ENCODE peak calls at places on chromosomes 3 and 15, in nine cellular contexts. B is ACHN; H is neural crest cell; F is choroid plexus epithelial cell; I is suprapubic skin; U is thoracic aorta; Q is AG08395; Z is NCI-H69; R is activated naive CD4-positive, alpha-beta T cell treated with anti-CD3 and anti-CD28 coated beads, Interleukin-2, amount 10 ng/mL, durations not matched to agents 7 days and 5 days. P is an unnamed sample.

GRCh38 chr15:79058260-79058850 is 32.2 kb downstream of the RASGRF1 start:
- DNase-seq in B (no peak), H (no peak), F (no peak), I (no peak), U (no peak), Q (no peak), Z (no peak), R (no peak), P (no peak)

GRCh38 chr3:35078780-35079179 is 560.5 kb upstream of the ARPP21 start:
- DNase-seq in B (no peak), H (no peak), F (no peak), I (no peak), U (no peak), Q (no peak), Z (no peak), R (no peak), P (no peak)

GRCh38 chr15:74789741-74790079 is 7.8 kb downstream of the CSK start:
- DNase-seq in B (no peak), H (no peak), F (no peak), I (no peak), U (no peak), Q (no peak), Z (no peak), R (no peak), P (no peak)

GRCh38 chr3:126986001-126986400 is 3.1 kb downstream of the PLXNA1 start:
- DNase-seq in B (no peak), H (no peak), F (peak), I (no peak), U (no peak), Q (no peak), Z (peak), R (no peak), P (no peak)

GRCh38 chr15:91376016-91376415 is 276.0 kb downstream of the SV2B start:
- DNase-seq in B (no peak), H (no peak), F (no peak), I (no peak), U (no peak), Q (no peak), Z (no peak), R (no peak), P (no peak)

GRCh38 chr15:78979456-78980320 is 34.8 kb upstream of the CTSH start:
- DNase-seq in B (peak), H (peak), F (peak), I (no peak), U (no peak), Q (peak), Z (peak), R (peak), P (peak)

GRCh38 chr15:82044373-82045178 is 1.2 kb downstream of the MEX3B start:
- DNase-seq in B (peak), H (peak), F (peak), I (peak), U (no peak), Q (peak), Z (peak), R (peak), P (no peak)

GRCh38 chr3:197463279-197463678 is 92.5 kb downstream of the BDH1 start:
- DNase-seq in B (peak), H (no peak), F (peak), I (no peak), U (no peak), Q (peak), Z (no peak), R (no peak), P (no peak)

GRCh38 chr3:111047053-111047452 is 24.6 kb upstream of the NECTIN3 start:
- DNase-seq in B (no peak), H (no peak), F (no peak), I (no peak), U (no peak), Q (no peak), Z (no peak), R (no peak), P (no peak)

GRCh38 chr15:66729339-66729951 is 27.4 kb downstream of the SMAD6 start:
- DNase-seq in B (no peak), H (no peak), F (peak), I (no peak), U (no peak), Q (no peak), Z (no peak), R (no peak), P (no peak)

GRCh38 chr3:172305552-172305951 is 142.7 kb downstream of the GHSR start:
- DNase-seq in B (peak), H (no peak), F (peak), I (no peak), U (no peak), Q (peak), Z (no peak), R (no peak), P (peak)

GRCh38 chr3:11077466-11077865 is 76.8 kb upstream of the HRH1 start:
- DNase-seq in B (no peak), H (no peak), F (peak), I (no peak), U (no peak), Q (peak), Z (no peak), R (no peak), P (no peak)

GRCh38 chr3:123757281-123757940 is 126.7 kb downstream of the MYLK start:
- DNase-seq in B (peak), H (no peak), F (peak), I (no peak), U (no peak), Q (no peak), Z (no peak), R (peak), P (peak)

GRCh38 chr15:47983533-47983932 is 137.3 kb upstream of the SLC24A5 start:
- DNase-seq in B (no peak), H (no peak), F (no peak), I (no peak), U (no peak), Q (no peak), Z (peak), R (no peak), P (peak)

GRCh38 chr15:88272421-88272820 is 15.9 kb upstream of the NTRK3 start:
- DNase-seq in B (no peak), H (no peak), F (no peak), I (no peak), U (no peak), Q (no peak), Z (no peak), R (no peak), P (no peak)

GRCh38 chr3:105368575-105369500 is 2.1 kb downstream of the ALCAM start:
- DNase-seq in B (peak), H (peak), F (peak), I (peak), U (no peak), Q (no peak), Z (peak), R (peak), P (peak)

GRCh38 chr15:90837052-90837621 is 31.3 kb upstream of the FURIN start:
- DNase-seq in B (no peak), H (no peak), F (no peak), I (no peak), U (no peak), Q (no peak), Z (no peak), R (peak), P (no peak)

GRCh38 chr3:46881819-46882376 is 4.4 kb downstream of the PTH1R start:
- DNase-seq in B (no peak), H (no peak), F (no peak), I (no peak), U (no peak), Q (no peak), Z (peak), R (peak), P (no peak)

P was measured in HT-29.